ENCODE peak calls at places on chromosomes 4 and X, in seven cellular contexts. T is T-helper 2 cell; S is NCI-H1694; H is COR-L47; P is naive B cell; E is activated CD8-positive, alpha-beta memory T cell treated with anti-CD3 and anti-CD28 coated beads for 1 hour; O is central memory CD4-positive, alpha-beta T cell. Q is an unnamed sample.

GRCh38 chr4:100189820-100190642 is at the start of gene DDIT4L:
- DNase-seq in T (no peak), S (no peak), H (no peak), P (peak; percentile 10), E (no peak), O (no peak), Q (no peak)

GRCh38 chr4:48016141-48017107 is at the start of the genes CNGA1 and NIPAL1:
- DNase-seq in T (peak; percentile 63), S (peak; percentile 16), H (peak; percentile 86), P (peak; percentile 71), E (peak; percentile 34), O (peak; percentile 69), Q (peak; percentile 56)

GRCh38 chr4:160983035-160983434 is 1180.8 kb downstream of the FSTL5 start:
- DNase-seq in T (no peak), S (no peak), H (no peak), P (no peak), E (no peak), O (no peak), Q (no peak)

GRCh38 chr4:158314756-158315487 is 104.6 kb downstream of the TMEM144 start:
- DNase-seq in T (no peak), S (no peak), H (no peak), P (no peak), E (no peak), O (no peak), Q (no peak)

GRCh38 chr4:140330311-140330900 is 43.0 kb upstream of the SCOC start:
- DNase-seq in T (no peak), S (peak; percentile 4), H (no peak), P (no peak), E (no peak), O (no peak), Q (no peak)

GRCh38 chrX:107290019-107290418 is 83.6 kb downstream of the DNAAF6 start:
- DNase-seq in T (no peak), S (no peak), H (no peak), P (no peak), E (no peak), O (no peak), Q (no peak)

GRCh38 chrX:124388562-124388961 is 42.2 kb downstream of the SH2D1A start:
- DNase-seq in T (peak; percentile 38), S (peak; percentile 63), H (peak; percentile 50), P (peak; percentile 29), E (peak; percentile 22), O (peak; percentile 41), Q (no peak)

GRCh38 chrX:15468036-15468435 is 25.1 kb downstream of the PIR start:
- DNase-seq in T (no peak), S (peak; percentile 66), H (peak; percentile 21), P (no peak), E (no peak), O (no peak), Q (no peak)

GRCh38 chrX:65643046-65643785 is 24.2 kb upstream of the MSN start:
- DNase-seq in T (no peak), S (no peak), H (no peak), P (no peak), E (no peak), O (no peak), Q (no peak)

GRCh38 chr4:37685726-37686372 is 327 bp downstream of the RELL1 start:
- DNase-seq in T (no peak), S (no peak), H (no peak), P (peak; percentile 44), E (no peak), O (peak; percentile 73), Q (peak; percentile 25)

GRCh38 chrX:115650916-115651315 is 89.9 kb downstream of the PLS3 start:
- DNase-seq in T (no peak), S (peak; percentile 39), H (peak; percentile 47), P (no peak), E (no peak), O (no peak), Q (no peak)

GRCh38 chr4:186643501-186644315 is 79.9 kb downstream of the FAT1 start:
- DNase-seq in T (no peak), S (no peak), H (no peak), P (no peak), E (no peak), O (no peak), Q (no peak)

Q was measured in esophagus squamous epithelium.